ENCODE peak calls at places on chromosomes 1 and 21, in four cellular contexts. One of them, this sample, is unnamed.
A peak's percentile ranks its signal among the peaks of the same experiment; 100 is the strongest.

GRCh38 chr1:179141592-179142244 is 59.8 kb downstream of the TOR3A start:
- DNase-seq in cardiac muscle cell: no peak
- DNase-seq in AG04450: peak; percentile 55
- DNase-seq in gastrocnemius medialis: no peak
- DNase-seq in this sample: no peak

GRCh38 chr1:36977736-36978314 is 56.5 kb downstream of the GRIK3 start:
- DNase-seq in cardiac muscle cell: no peak
- DNase-seq in AG04450: no peak
- DNase-seq in gastrocnemius medialis: no peak
- DNase-seq in this sample: no peak

GRCh38 chr1:24438423-24438901 is 22.9 kb downstream of the NIPAL3 start:
- DNase-seq in cardiac muscle cell: no peak
- DNase-seq in AG04450: no peak
- DNase-seq in gastrocnemius medialis: peak; percentile 55
- DNase-seq in this sample: no peak

GRCh38 chr1:160905617-160905989 is 20.6 kb upstream of the ITLN1 start:
- DNase-seq in cardiac muscle cell: no peak
- DNase-seq in AG04450: no peak
- DNase-seq in gastrocnemius medialis: no peak
- DNase-seq in this sample: no peak

GRCh38 chr1:9825101-9826074 is 1.6 kb upstream of the CLSTN1 start:
- DNase-seq in cardiac muscle cell: peak; percentile 15
- DNase-seq in AG04450: no peak
- DNase-seq in gastrocnemius medialis: peak; percentile 91
- DNase-seq in this sample: peak; percentile 47

GRCh38 chr21:35366348-35367085 is 317.4 kb upstream of the RUNX1 start:
- DNase-seq in cardiac muscle cell: no peak
- DNase-seq in AG04450: no peak
- DNase-seq in gastrocnemius medialis: peak; percentile 60
- DNase-seq in this sample: peak; percentile 89

GRCh38 chr1:45518910-45519309 is 2.8 kb downstream of the PRDX1 start:
- DNase-seq in cardiac muscle cell: no peak
- DNase-seq in AG04450: no peak
- DNase-seq in gastrocnemius medialis: no peak
- DNase-seq in this sample: no peak

GRCh38 chr1:2130156-2130555 is 64.4 kb downstream of the FAAP20 start:
- DNase-seq in cardiac muscle cell: no peak
- DNase-seq in AG04450: no peak
- DNase-seq in gastrocnemius medialis: no peak
- DNase-seq in this sample: no peak

GRCh38 chr21:32336711-32337110 is 38.1 kb downstream of the MRAP start:
- DNase-seq in cardiac muscle cell: no peak
- DNase-seq in AG04450: no peak
- DNase-seq in gastrocnemius medialis: no peak
- DNase-seq in this sample: no peak

GRCh38 chr1:28860332-28861073 is 48.5 kb downstream of the OPRD1 start:
- DNase-seq in cardiac muscle cell: no peak
- DNase-seq in AG04450: no peak
- DNase-seq in gastrocnemius medialis: no peak
- DNase-seq in this sample: no peak

GRCh38 chr1:6603424-6603850 is 768 bp upstream of the KLHL21 start:
- DNase-seq in cardiac muscle cell: peak; percentile 65
- DNase-seq in AG04450: no peak
- DNase-seq in gastrocnemius medialis: peak; percentile 84
- DNase-seq in this sample: peak; percentile 96

GRCh38 chr1:6011946-6012258 is 19.7 kb upstream of the NPHP4 start:
- DNase-seq in cardiac muscle cell: no peak
- DNase-seq in AG04450: no peak
- DNase-seq in gastrocnemius medialis: no peak
- DNase-seq in this sample: no peak

GRCh38 chr1:157948547-157949152 is 44.8 kb upstream of the KIRREL1 start:
- DNase-seq in cardiac muscle cell: peak; percentile 59
- DNase-seq in AG04450: no peak
- DNase-seq in gastrocnemius medialis: no peak
- DNase-seq in this sample: no peak

GRCh38 chr1:157941939-157942338 is 51.5 kb upstream of the KIRREL1 start:
- DNase-seq in cardiac muscle cell: no peak
- DNase-seq in AG04450: no peak
- DNase-seq in gastrocnemius medialis: no peak
- DNase-seq in this sample: no peak

GRCh38 chr1:157944666-157945280 is 48.7 kb upstream of the KIRREL1 start:
- DNase-seq in cardiac muscle cell: no peak
- DNase-seq in AG04450: no peak
- DNase-seq in gastrocnemius medialis: no peak
- DNase-seq in this sample: no peak
- H3K27ac ChIP-seq in cardiac muscle cell: no peak overlapping the region
- H3K27ac ChIP-seq in AG04450: no peak overlapping the region
- H3K27ac ChIP-seq in gastrocnemius medialis: no peak overlapping the region
- H3K27ac ChIP-seq in this sample: no peak overlapping the region

DNA sequence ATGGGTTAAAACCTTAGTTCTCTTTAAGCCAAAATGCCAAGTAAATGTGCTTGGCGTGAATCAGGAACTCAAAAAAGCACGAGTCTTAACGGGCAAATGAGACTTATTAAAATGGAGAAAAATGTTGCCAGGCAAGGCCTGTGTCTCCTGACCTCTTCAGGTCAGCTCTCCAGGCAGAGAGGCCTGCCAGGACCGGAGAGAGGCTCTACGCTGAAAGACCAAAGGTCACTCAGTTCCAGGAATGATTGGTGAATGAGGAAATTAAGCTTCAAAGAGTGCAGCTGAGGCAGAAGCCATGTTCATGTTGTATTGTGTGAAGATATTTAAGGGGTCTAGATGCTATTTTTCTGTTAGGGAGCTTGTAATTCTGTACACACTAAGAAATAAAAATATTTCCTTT is 66.6 kb downstream of the SPAG17 start:
- DNase-seq in cardiac muscle cell: no peak
- DNase-seq in AG04450: no peak
- DNase-seq in gastrocnemius medialis: no peak
- DNase-seq in this sample: no peak
- H3K27ac ChIP-seq in cardiac muscle cell: no peak overlapping the region
- H3K27ac ChIP-seq in AG04450: no peak overlapping the region
- H3K27ac ChIP-seq in gastrocnemius medialis: no peak overlapping the region
- H3K27ac ChIP-seq in this sample: no peak overlapping the region

GRCh38 chr1:51499694-51500093 is 19.4 kb downstream of the EPS15 start:
- DNase-seq in cardiac muscle cell: no peak
- DNase-seq in AG04450: no peak
- DNase-seq in gastrocnemius medialis: no peak
- DNase-seq in this sample: no peak
- H3K27ac ChIP-seq in cardiac muscle cell: no peak overlapping the region
- H3K27ac ChIP-seq in AG04450: no peak overlapping the region
- H3K27ac ChIP-seq in gastrocnemius medialis: no peak overlapping the region
- H3K27ac ChIP-seq in this sample: no peak overlapping the region

GRCh38 chr1:223466156-223466555 is 72.9 kb downstream of the CCDC185 start:
- DNase-seq in cardiac muscle cell: no peak
- DNase-seq in AG04450: no peak
- DNase-seq in gastrocnemius medialis: no peak
- DNase-seq in this sample: no peak

GRCh38 chr1:223474804-223475203 is 81.6 kb downstream of the CCDC185 start:
- DNase-seq in cardiac muscle cell: no peak
- DNase-seq in AG04450: no peak
- DNase-seq in gastrocnemius medialis: no peak
- DNase-seq in this sample: no peak

GRCh38 chr1:223473576-223474344 is 80.5 kb downstream of the CCDC185 start:
- DNase-seq in cardiac muscle cell: no peak
- DNase-seq in AG04450: no peak
- DNase-seq in gastrocnemius medialis: no peak
- DNase-seq in this sample: no peak

GRCh38 chr1:223471566-223471965 is 78.4 kb downstream of the CCDC185 start:
- DNase-seq in cardiac muscle cell: no peak
- DNase-seq in AG04450: no peak
- DNase-seq in gastrocnemius medialis: no peak
- DNase-seq in this sample: no peak

GRCh38 chr1:223472057-223472456 is 78.8 kb downstream of the CCDC185 start:
- DNase-seq in cardiac muscle cell: no peak
- DNase-seq in AG04450: no peak
- DNase-seq in gastrocnemius medialis: no peak
- DNase-seq in this sample: no peak
- H3K27ac ChIP-seq in cardiac muscle cell: no peak overlapping the region
- H3K27ac ChIP-seq in AG04450: no peak overlapping the region
- H3K27ac ChIP-seq in gastrocnemius medialis: no peak overlapping the region
- H3K27ac ChIP-seq in this sample: no peak overlapping the region

DNA sequence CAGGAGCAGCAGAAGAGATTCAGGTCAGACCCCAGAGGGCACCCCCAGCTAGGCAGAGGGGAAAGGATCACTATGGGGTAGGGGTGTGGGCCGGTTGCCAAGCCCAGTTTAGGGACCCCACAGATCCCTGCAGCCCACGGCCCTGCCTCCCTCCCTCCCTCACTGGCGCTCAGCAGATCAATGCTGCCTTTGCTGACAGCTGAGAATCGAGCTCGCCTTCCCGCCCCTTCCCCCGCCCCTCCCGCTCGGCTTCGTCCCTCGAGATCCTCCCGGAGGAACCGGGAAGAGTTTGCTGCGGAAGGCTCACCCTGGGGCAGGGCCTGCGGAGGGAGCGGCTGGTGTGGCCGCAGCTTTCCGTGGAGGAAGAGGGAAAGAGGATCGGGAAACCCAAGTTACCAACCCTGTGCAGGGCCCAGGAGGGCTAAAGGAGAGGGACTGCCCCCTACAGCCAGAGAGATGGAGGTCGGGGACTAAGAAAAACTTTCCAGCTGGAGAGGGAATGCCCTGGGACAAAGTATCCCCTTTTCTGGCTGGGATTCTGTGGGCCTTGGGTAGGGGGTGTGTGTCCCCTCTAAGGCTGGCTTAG is 1.1 kb upstream of the KCNQ4 start:
- DNase-seq in cardiac muscle cell: peak; percentile 49
- DNase-seq in AG04450: no peak
- DNase-seq in gastrocnemius medialis: no peak
- DNase-seq in this sample: peak; percentile 78
- H3K27ac ChIP-seq in cardiac muscle cell: no peak overlapping the region
- H3K27ac ChIP-seq in AG04450: no peak overlapping the region
- H3K27ac ChIP-seq in gastrocnemius medialis: peak overlapping the region; percentile 18
- H3K27ac ChIP-seq in this sample: no peak overlapping the region

DNA sequence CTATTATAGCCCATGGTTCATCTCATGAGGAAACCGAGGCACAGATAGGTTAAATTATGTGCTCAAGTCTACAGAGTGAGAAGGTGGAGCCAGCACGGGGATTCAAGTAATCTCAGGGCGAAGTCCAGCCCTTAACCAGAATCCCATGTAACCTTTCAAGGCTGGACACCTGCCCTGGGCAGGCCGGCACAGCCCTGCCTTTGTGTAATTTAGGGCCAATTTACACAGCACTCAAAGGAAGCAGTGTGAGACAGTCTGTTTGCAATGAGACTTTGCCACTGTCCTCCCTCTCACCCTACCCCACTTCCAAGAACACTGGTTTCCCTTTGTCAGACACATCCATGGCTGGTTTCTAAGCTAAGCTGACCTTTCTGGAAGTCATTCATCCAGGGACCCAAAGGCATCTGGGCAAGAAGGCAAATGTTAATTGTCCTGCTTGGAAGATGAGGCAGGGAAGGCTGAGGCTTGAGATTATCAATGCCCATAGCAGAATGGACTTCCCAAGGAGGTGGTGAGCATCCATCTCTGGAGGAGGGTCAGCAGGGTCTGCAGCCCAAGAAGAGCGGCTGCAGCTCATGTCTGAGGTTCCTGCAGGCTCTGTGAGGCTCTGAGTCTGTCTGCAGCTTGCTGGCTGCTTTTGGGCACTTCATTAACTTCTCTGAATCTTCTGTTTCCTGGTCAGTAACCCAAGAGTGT is 159.2 kb downstream of the TRABD2B start:
- DNase-seq in cardiac muscle cell: no peak
- DNase-seq in AG04450: no peak
- DNase-seq in gastrocnemius medialis: no peak
- DNase-seq in this sample: no peak
- H3K27ac ChIP-seq in cardiac muscle cell: no peak overlapping the region
- H3K27ac ChIP-seq in AG04450: no peak overlapping the region
- H3K27ac ChIP-seq in gastrocnemius medialis: peak overlapping the region; percentile 60
- H3K27ac ChIP-seq in this sample: no peak overlapping the region

DNA sequence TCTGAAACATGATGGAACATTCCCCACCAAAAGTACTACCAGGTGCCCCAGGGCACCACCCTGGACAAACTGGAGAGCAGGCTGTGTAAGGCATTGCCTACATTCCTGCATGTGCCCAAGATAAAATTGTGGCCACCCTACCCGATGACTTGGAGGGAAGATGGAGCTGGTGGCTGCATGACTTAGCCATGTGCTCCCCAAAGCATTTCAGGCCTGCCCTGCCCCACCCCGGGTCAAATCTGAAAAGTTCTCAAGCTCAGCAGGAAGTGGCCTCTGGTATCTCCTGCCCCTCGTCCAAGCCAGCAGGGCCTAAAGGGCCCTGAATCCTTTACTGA is 8.5 kb downstream of the CD2 start:
- DNase-seq in cardiac muscle cell: no peak
- DNase-seq in AG04450: no peak
- DNase-seq in gastrocnemius medialis: no peak
- DNase-seq in this sample: no peak
- H3K27ac ChIP-seq in cardiac muscle cell: no peak overlapping the region
- H3K27ac ChIP-seq in AG04450: no peak overlapping the region
- H3K27ac ChIP-seq in gastrocnemius medialis: no peak overlapping the region
- H3K27ac ChIP-seq in this sample: no peak overlapping the region

GRCh38 chr1:184805667-184806295 is 51.1 kb upstream of the EDEM3 start:
- DNase-seq in cardiac muscle cell: peak; percentile 89
- DNase-seq in AG04450: peak; percentile 68
- DNase-seq in gastrocnemius medialis: peak; percentile 86
- DNase-seq in this sample: peak; percentile 59

GRCh38 chr1:184804220-184804619 is 49.6 kb upstream of the EDEM3 start:
- DNase-seq in cardiac muscle cell: no peak
- DNase-seq in AG04450: no peak
- DNase-seq in gastrocnemius medialis: no peak
- DNase-seq in this sample: no peak

GRCh38 chr1:184800876-184801275 is 46.2 kb upstream of the EDEM3 start:
- DNase-seq in cardiac muscle cell: no peak
- DNase-seq in AG04450: no peak
- DNase-seq in gastrocnemius medialis: peak; percentile 39
- DNase-seq in this sample: peak; percentile 18

GRCh38 chr1:184801503-184801902 is 46.8 kb upstream of the EDEM3 start:
- DNase-seq in cardiac muscle cell: no peak
- DNase-seq in AG04450: peak; percentile 33
- DNase-seq in gastrocnemius medialis: peak; percentile 61
- DNase-seq in this sample: no peak

GRCh38 chr1:184802739-184803492 is 48.3 kb upstream of the EDEM3 start:
- DNase-seq in cardiac muscle cell: no peak
- DNase-seq in AG04450: peak; percentile 23
- DNase-seq in gastrocnemius medialis: peak; percentile 65
- DNase-seq in this sample: no peak
- H3K27ac ChIP-seq in cardiac muscle cell: no peak overlapping the region
- H3K27ac ChIP-seq in AG04450: peak overlapping the region; percentile 49
- H3K27ac ChIP-seq in gastrocnemius medialis: peak overlapping the region; percentile 79
- H3K27ac ChIP-seq in this sample: no peak overlapping the region

DNA sequence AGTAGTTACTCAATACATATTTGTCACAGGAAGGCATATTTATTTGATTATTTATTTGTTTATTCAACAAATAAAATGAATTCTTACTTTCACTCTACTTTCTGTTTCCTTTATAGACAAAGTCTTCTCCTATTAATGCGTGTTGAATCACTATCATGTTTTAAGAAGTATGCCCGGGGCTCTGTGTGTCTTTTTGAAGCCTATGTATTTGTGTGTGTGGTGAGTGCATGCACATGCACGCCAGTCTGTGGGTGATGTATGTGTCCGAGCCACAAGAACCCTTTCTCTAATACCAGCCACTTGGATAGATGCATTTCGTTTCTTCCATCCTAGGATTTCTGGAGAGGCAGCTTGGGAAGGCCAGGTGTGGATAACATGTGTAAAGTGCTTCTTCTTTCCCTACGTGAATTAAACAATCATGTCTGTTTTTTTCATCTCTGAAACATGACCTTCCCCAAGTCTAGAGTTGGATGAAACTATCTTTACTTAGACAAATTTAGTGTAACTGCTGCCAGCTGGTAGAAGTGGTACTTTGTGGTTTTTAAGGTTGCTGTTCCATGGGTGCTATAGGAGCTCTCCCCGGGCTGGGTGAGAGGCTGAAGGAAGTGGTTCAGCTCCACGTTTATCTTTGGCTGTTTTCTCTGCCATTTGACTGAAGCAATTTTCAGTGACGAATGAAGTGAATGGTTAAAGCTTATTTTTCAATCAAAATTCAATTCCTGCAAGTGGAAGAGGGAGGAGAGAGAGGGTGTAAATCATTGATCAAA is 46.8 kb upstream of the PPM1J start:
- DNase-seq in cardiac muscle cell: no peak
- DNase-seq in AG04450: no peak
- DNase-seq in gastrocnemius medialis: no peak
- DNase-seq in this sample: no peak
- H3K27ac ChIP-seq in cardiac muscle cell: peak overlapping the region; percentile 25
- H3K27ac ChIP-seq in AG04450: no peak overlapping the region
- H3K27ac ChIP-seq in gastrocnemius medialis: no peak overlapping the region
- H3K27ac ChIP-seq in this sample: no peak overlapping the region